ENCODE peak calls at places on chromosomes 1 and 21, in seven cellular contexts. D, N, C, Z, K, H and L are unnamed samples.
A peak's percentile ranks its signal among the peaks of the same experiment; 100 is the strongest.

GRCh38 chr1:31033573-31033972 is 31.9 kb downstream of the PUM1 start:
- DNase-seq in Z (no peak), C (no peak), D (no peak), H (no peak), N (no peak), K (no peak), L (no peak)

GRCh38 chr1:94713472-94714141 is 106.5 kb upstream of the SLC44A3 start:
- DNase-seq in H (peak; percentile 98), K (peak; percentile 21), Z (peak; percentile 81), C (peak; percentile 93), D (no peak), N (peak; percentile 61), L (peak; percentile 97)

GRCh38 chr1:234114648-234115307 is 210.3 kb downstream of the SLC35F3 start:
- DNase-seq in D (peak; percentile 39), H (no peak), K (peak; percentile 54), C (peak; percentile 54), Z (peak; percentile 10), N (no peak), L (no peak)

GRCh38 chr1:212670301-212670700 is 29.3 kb downstream of the BATF3 start:
- DNase-seq in N (no peak), C (no peak), K (no peak), D (no peak), H (no peak), Z (no peak), L (no peak)

GRCh38 chr1:54301494-54301893 is 101.5 kb downstream of the MRPL37 start:
- DNase-seq in K (no peak), N (no peak), D (no peak), H (no peak), Z (no peak), C (no peak), L (no peak)

GRCh38 chr1:202155478-202156021 is 4.9 kb downstream of the PTPN7 start:
- DNase-seq in C (no peak), H (no peak), K (peak; percentile 85), Z (peak; percentile 39), D (no peak), N (peak; percentile 57), L (no peak)

GRCh38 chr21:38234395-38235142 is 22.2 kb upstream of the KCNJ15 start:
- DNase-seq in Z (peak; percentile 47), D (no peak), H (no peak), C (no peak), N (peak; percentile 63), K (no peak), L (peak; percentile 8)

GRCh38 chr1:229148041-229148671 is 122.8 kb upstream of the RAB4A start:
- DNase-seq in D (peak; percentile 86), K (peak; percentile 61), Z (no peak), C (no peak), N (peak; percentile 40), H (no peak), L (no peak)

GRCh38 chr1:112714313-112715263 is 544 bp downstream of the PPM1J start:
- DNase-seq in C (no peak), N (peak; percentile 32), D (peak; percentile 43), K (peak; percentile 50), Z (no peak), H (no peak), L (no peak)

GRCh38 chr1:70486676-70487470 is 75.8 kb downstream of the CTH start:
- DNase-seq in D (no peak), Z (no peak), K (no peak), C (peak; percentile 19), N (peak; percentile 39), H (peak; percentile 86), L (no peak)

GRCh38 chr1:222257024-222257423 is 290.9 kb downstream of the HHIPL2 start:
- DNase-seq in D (no peak), C (no peak), N (no peak), K (no peak), Z (no peak), H (no peak), L (no peak)

GRCh38 chr1:198001776-198002408 is 84.7 kb downstream of the LHX9 start:
- DNase-seq in D (no peak), N (no peak), Z (no peak), H (no peak), K (no peak), C (no peak), L (no peak)

GRCh38 chr1:201134405-201134804 is 7.4 kb upstream of the ASCL5 start:
- DNase-seq in H (no peak), C (no peak), Z (no peak), D (no peak), N (no peak), K (no peak), L (no peak)

GRCh38 chr1:20411196-20411980 is 74.6 kb downstream of the CAMK2N1 start:
- DNase-seq in N (no peak), H (no peak), Z (no peak), D (no peak), K (no peak), C (no peak), L (no peak)

GRCh38 chr1:201190624-201191051 is at the start of gene IGFN1:
- DNase-seq in C (no peak), H (no peak), D (no peak), K (peak; percentile 43), N (no peak), Z (no peak), L (no peak)

GRCh38 chr1:9151326-9151860 is 22.5 kb upstream of the GPR157 start:
- DNase-seq in D (no peak), C (no peak), K (no peak), N (no peak), Z (no peak), H (no peak), L (no peak)

GRCh38 chr1:48026275-48026674 is 29.1 kb upstream of the TRABD2B start:
- DNase-seq in Z (no peak), D (no peak), N (no peak), C (no peak), K (no peak), H (no peak), L (no peak)

GRCh38 chr1:89721351-89721750 is 88.4 kb downstream of the LRRC8C start:
- DNase-seq in Z (no peak), K (no peak), N (no peak), C (no peak), D (peak; percentile 52), H (no peak), L (no peak)

GRCh38 chr1:91402023-91402422 is 2.6 kb downstream of the HFM1 start:
- DNase-seq in C (no peak), N (no peak), H (no peak), K (peak; percentile 33), Z (no peak), D (peak; percentile 20), L (no peak)

GRCh38 chr21:16455978-16456377 is 726.2 kb downstream of the USP25 start:
- DNase-seq in N (no peak), D (no peak), C (no peak), Z (no peak), K (no peak), H (no peak), L (no peak)

GRCh38 chr21:41536076-41536826 is 28.3 kb upstream of the TMPRSS2 start:
- DNase-seq in N (peak; percentile 85), K (no peak), H (no peak), C (no peak), Z (peak; percentile 59), D (no peak), L (no peak)

GRCh38 chr1:23577056-23577985 is 18.0 kb upstream of the ID3 start:
- DNase-seq in D (peak; percentile 60), K (no peak), C (no peak), H (peak; percentile 76), Z (no peak), N (no peak), L (no peak)

GRCh38 chr1:53968125-53968513 is 22.0 kb downstream of the LRRC42 start:
- DNase-seq in K (no peak), D (no peak), N (no peak), H (no peak), C (no peak), Z (no peak), L (no peak)

GRCh38 chr1:205907794-205908193 is 35.5 kb downstream of the SLC26A9 start:
- DNase-seq in Z (no peak), H (no peak), C (no peak), N (no peak), D (peak; percentile 7), K (peak; percentile 20), L (peak; percentile 60)

GRCh38 chr1:16013220-16013907 is 4.5 kb downstream of the HSPB7 start:
- DNase-seq in K (peak; percentile 60), Z (peak; percentile 70), C (no peak), N (peak; percentile 76), H (peak; percentile 93), D (peak; percentile 94), L (no peak)

GRCh38 chr1:61659061-61659460 is 65.9 kb downstream of the TM2D1 start:
- DNase-seq in D (peak; percentile 14), Z (no peak), H (no peak), C (no peak), K (no peak), N (no peak), L (no peak)

GRCh38 chr1:119790481-119791198 is 20.6 kb downstream of the REG4 start:
- DNase-seq in K (no peak), N (no peak), Z (peak; percentile 44), H (no peak), C (no peak), D (no peak), L (peak; percentile 17)
- H3K4me3 ChIP-seq in K (no peak overlapping the region), N (no peak overlapping the region), Z (no peak overlapping the region), H (no peak overlapping the region), C (no peak overlapping the region), D (no peak overlapping the region), L (no peak overlapping the region)

GRCh38 chr21:26164311-26164710 is 6.3 kb downstream of the APP start:
- DNase-seq in D (no peak), H (no peak), K (no peak), N (no peak), C (no peak), Z (no peak), L (no peak)
- H3K4me1 ChIP-seq in D (no peaks in the 10 kb centered on the region), H (peaks cover 29% of the 10 kb centered on the region), K (peaks cover 26% of the 10 kb centered on the region), N (peaks cover 15% of the 10 kb centered on the region), C (no peaks in the 10 kb centered on the region), Z (peaks cover 28% of the 10 kb centered on the region), L (peaks cover 40% of the 10 kb centered on the region)

DNA sequence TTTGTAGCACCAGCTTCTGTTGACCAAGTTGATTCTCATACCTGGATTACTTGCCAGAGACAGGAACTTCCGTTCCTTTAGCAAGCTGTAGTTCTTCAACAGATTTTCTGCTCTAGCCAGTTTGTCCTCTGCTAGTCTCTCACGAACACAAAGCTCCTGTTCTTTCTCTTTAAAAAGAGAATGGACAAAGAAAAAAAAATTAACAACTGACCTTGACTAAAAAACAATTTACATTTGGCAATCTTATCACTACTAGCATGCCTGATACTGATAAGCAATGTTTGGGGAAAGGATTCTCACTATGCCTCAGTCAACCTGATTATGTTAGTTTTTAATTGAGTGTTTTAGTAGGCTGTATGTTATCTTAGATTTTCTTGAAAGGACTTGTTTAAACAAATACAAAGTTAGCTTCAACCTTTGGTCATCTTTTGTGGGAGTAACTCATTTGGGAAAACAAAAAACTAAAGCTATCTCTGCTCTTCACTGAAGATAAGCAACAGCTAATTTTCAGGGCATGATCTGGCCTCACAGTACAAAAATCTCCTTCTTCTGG is 8.3 kb downstream of the NEK2 start:
- DNase-seq in C (no peak), Z (no peak), N (no peak), K (no peak), D (no peak), H (no peak), L (no peak)
- TF ChIP-seq EP300 in C (no peak), Z (no peak), N (no peak), K (no peak), D (no peak), H (no peak), L (no peak)

DNA sequence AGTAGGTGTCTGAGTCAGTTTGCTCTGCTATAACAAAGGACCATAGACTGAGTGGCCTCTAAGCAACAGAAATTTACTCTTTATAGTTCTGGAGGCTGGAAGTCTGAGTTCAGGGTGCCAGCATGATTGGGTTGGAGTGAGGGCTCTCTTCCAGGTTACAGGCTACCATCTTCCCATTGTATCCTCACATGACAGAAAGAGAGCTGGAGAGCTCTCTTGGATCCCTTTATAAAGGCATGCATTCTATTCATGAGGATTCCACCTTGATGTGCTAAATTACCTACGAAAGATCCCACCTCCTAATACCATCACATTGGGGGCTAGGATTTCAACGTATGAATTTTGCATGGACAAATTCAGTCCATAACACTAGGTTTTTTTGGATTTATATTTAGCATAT is 79.6 kb downstream of the LTN1 start:
- DNase-seq in C (no peak), K (no peak), D (no peak), Z (no peak), N (no peak), H (no peak), L (no peak)
- H3K4me3 ChIP-seq in C (no peak overlapping the region), K (no peak overlapping the region), D (no peak overlapping the region), Z (no peak overlapping the region), N (no peak overlapping the region), H (no peak overlapping the region), L (no peak overlapping the region)